ENCODE peak calls at places on chromosome 3, in five cellular contexts. Y, K, I, Q and B are unnamed samples.

GRCh38 chr3:98877132-98877531 is 24.4 kb downstream of the DCBLD2 start:
- DNase-seq in Y (no peak), K (no peak), I (no peak), Q (no peak), B (no peak)

GRCh38 chr3:122101646-122102045 is 46.5 kb downstream of the CD86 start:
- DNase-seq in Y (no peak), K (peak; percentile 63), I (no peak), Q (peak; percentile 87), B (no peak)

GRCh38 chr3:194686816-194687637 is 1.3 kb downstream of the FAM43A start:
- DNase-seq in Y (peak; percentile 45), K (peak; percentile 77), I (no peak), Q (peak; percentile 69), B (peak; percentile 37)

GRCh38 chr3:12155833-12156232 is 2.9 kb downstream of the TIMP4 start:
- DNase-seq in Y (no peak), K (peak; percentile 86), I (no peak), Q (peak; percentile 53), B (no peak)

GRCh38 chr3:120730576-120731542 is 11.5 kb downstream of the RABL3 start:
- DNase-seq in Y (no peak), K (no peak), I (no peak), Q (no peak), B (no peak)

GRCh38 chr3:13145826-13146642 is 72.8 kb upstream of the IQSEC1 start:
- DNase-seq in Y (no peak), K (no peak), I (no peak), Q (no peak), B (no peak)

GRCh38 chr3:129540776-129541516 is 2.0 kb upstream of the H1-8 start:
- DNase-seq in Y (no peak), K (no peak), I (no peak), Q (no peak), B (no peak)

GRCh38 chr3:137110392-137110996 is 152.7 kb downstream of the IL20RB start:
- DNase-seq in Y (no peak), K (peak; percentile 44), I (no peak), Q (peak; percentile 67), B (no peak)

GRCh38 chr3:62197613-62198012 is 175.7 kb downstream of the FEZF2 start:
- DNase-seq in Y (no peak), K (no peak), I (no peak), Q (no peak), B (no peak)

GRCh38 chr3:53161820-53162671 is 1.0 kb downstream of the PRKCD start:
- DNase-seq in Y (peak; percentile 50), K (peak; percentile 46), I (no peak), Q (peak; percentile 36), B (peak; percentile 50)

GRCh38 chr3:35965908-35966307 is 326.6 kb downstream of the ARPP21 start:
- DNase-seq in Y (no peak), K (peak; percentile 57), I (no peak), Q (peak; percentile 42), B (no peak)

GRCh38 chr3:160686955-160687535 is 10.1 kb downstream of the ARL14 start:
- DNase-seq in Y (no peak), K (peak; percentile 26), I (no peak), Q (peak; percentile 47), B (no peak)

GRCh38 chr3:181326637-181327223 is 337.2 kb upstream of the DNAJC19 start:
- DNase-seq in Y (no peak), K (peak; percentile 24), I (no peak), Q (peak; percentile 56), B (no peak)

GRCh38 chr3:34995771-34996430 is 643.4 kb upstream of the ARPP21 start:
- DNase-seq in Y (no peak), K (no peak), I (no peak), Q (no peak), B (no peak)

GRCh38 chr3:186849392-186849975 is 7.0 kb downstream of the ADIPOQ start:
- DNase-seq in Y (no peak), K (peak; percentile 47), I (no peak), Q (peak; percentile 63), B (no peak)

GRCh38 chr3:161126495-161126894 is 21.3 kb upstream of the B3GALNT1 start:
- DNase-seq in Y (no peak), K (no peak), I (no peak), Q (no peak), B (no peak)

GRCh38 chr3:178084938-178085816 is 451.1 kb upstream of the KCNMB2 start:
- DNase-seq in Y (no peak), K (peak; percentile 95), I (peak; percentile 4), Q (peak; percentile 96), B (peak; percentile 25)

GRCh38 chr3:43540625-43541024 is 81.2 kb downstream of the ANO10 start:
- DNase-seq in Y (no peak), K (peak; percentile 76), I (no peak), Q (no peak), B (no peak)

GRCh38 chr3:69866988-69867720 is 127.9 kb downstream of the MITF start:
- DNase-seq in Y (no peak), K (peak; percentile 74), I (no peak), Q (peak; percentile 4), B (no peak)

GRCh38 chr3:132787616-132788015 is 65.4 kb upstream of the NPHP3 start:
- DNase-seq in Y (no peak), K (peak; percentile 12), I (no peak), Q (peak; percentile 3), B (no peak)

GRCh38 chr3:56339671-56340070 is 128.6 kb downstream of the ERC2 start:
- DNase-seq in Y (no peak), K (no peak), I (no peak), Q (no peak), B (no peak)

GRCh38 chr3:28521663-28522062 is 173.0 kb upstream of the AZI2 start:
- DNase-seq in Y (no peak), K (no peak), I (no peak), Q (peak; percentile 1), B (no peak)

GRCh38 chr3:32246079-32246675 is 7.7 kb downstream of the CMTM8 start:
- DNase-seq in Y (no peak), K (no peak), I (no peak), Q (no peak), B (no peak)

GRCh38 chr3:193831495-193832455 is 238.8 kb downstream of the OPA1 start:
- DNase-seq in Y (no peak), K (peak; percentile 26), I (no peak), Q (no peak), B (no peak)

GRCh38 chr3:25096536-25096935 is 331.5 kb upstream of the RARB start:
- DNase-seq in Y (no peak), K (no peak), I (no peak), Q (no peak), B (no peak)

GRCh38 chr3:87541711-87542110 is 265.3 kb upstream of the POU1F1 start:
- DNase-seq in Y (no peak), K (no peak), I (no peak), Q (no peak), B (no peak)

GRCh38 chr3:194598771-194599557 is 34.3 kb downstream of the TMEM44 start:
- DNase-seq in Y (no peak), K (peak; percentile 53), I (no peak), Q (no peak), B (no peak)

GRCh38 chr3:83092521-83093221 is 1331.2 kb upstream of the GBE1 start:
- DNase-seq in Y (no peak), K (no peak), I (no peak), Q (peak; percentile 72), B (no peak)

GRCh38 chr3:40923130-40923529 is 276.2 kb upstream of the CTNNB1 start:
- DNase-seq in Y (no peak), K (no peak), I (no peak), Q (no peak), B (no peak)

GRCh38 chr3:134971359-134971758 is 176.3 kb downstream of the EPHB1 start:
- DNase-seq in Y (peak; percentile 12), K (no peak), I (no peak), Q (no peak), B (no peak)

GRCh38 chr3:23816721-23817120 is 11.0 kb downstream of the UBE2E1 start:
- DNase-seq in Y (no peak), K (no peak), I (no peak), Q (no peak), B (no peak)

GRCh38 chr3:84820126-84820525 is 138.7 kb upstream of the CADM2 start:
- DNase-seq in Y (no peak), K (no peak), I (no peak), Q (no peak), B (no peak)

GRCh38 chr3:72317491-72317890 is 530.8 kb downstream of the SHQ1 start:
- DNase-seq in Y (no peak), K (no peak), I (no peak), Q (no peak), B (no peak)

GRCh38 chr3:177448987-177449975 is 252.0 kb upstream of the TBL1XR1 start:
- DNase-seq in Y (no peak), K (peak; percentile 97), I (no peak), Q (no peak), B (peak; percentile 7)

GRCh38 chr3:14814473-14814872 is 4.3 kb upstream of the FGD5 start:
- DNase-seq in Y (no peak), K (no peak), I (no peak), Q (no peak), B (no peak)

GRCh38 chr3:104846270-104846669 is 520.4 kb upstream of the ALCAM start:
- DNase-seq in Y (no peak), K (peak; percentile 91), I (no peak), Q (no peak), B (no peak)

GRCh38 chr3:40097507-40098117 is 211.9 kb upstream of the EIF1B start:
- DNase-seq in Y (no peak), K (no peak), I (no peak), Q (no peak), B (no peak)

GRCh38 chr3:138945646-138946553 is 1.0 kb downstream of the FOXL2 start:
- DNase-seq in Y (no peak), K (peak; percentile 37), I (no peak), Q (peak; percentile 77), B (no peak)

GRCh38 chr3:184259878-184260570 is 1.3 kb downstream of the CAMK2N2 start:
- DNase-seq in Y (no peak), K (peak; percentile 32), I (no peak), Q (peak; percentile 75), B (peak; percentile 56)